ENCODE peak calls at places on chromosomes 4 and X, in five cellular contexts. B, H, M, Y and Z are unnamed samples.

GRCh38 chrX:148813422-148813821 is 313.0 kb downstream of the AFF2 start:
- DNase-seq in M (no peak), H (no peak), B (no peak), Y (no peak), Z (no peak)

GRCh38 chr4:65789850-65790249 is 119.6 kb upstream of the EPHA5 start:
- DNase-seq in B (no peak), Y (no peak), M (no peak), H (no peak), Z (no peak)

GRCh38 chr4:127229866-127230608 is 402.7 kb upstream of the INTU start:
- DNase-seq in B (no peak), M (no peak), H (no peak), Y (no peak), Z (no peak)

GRCh38 chr4:85210353-85210752 is 243.9 kb upstream of the WDFY3 start:
- DNase-seq in Y (no peak), H (no peak), M (no peak), B (peak), Z (no peak)

GRCh38 chr4:164956766-164957643 is 20.5 kb downstream of the TRIM61 start:
- DNase-seq in B (peak), Y (peak), H (peak), M (peak), Z (no peak)

GRCh38 chrX:107823456-107823855 is 2.2 kb upstream of the MID2 start:
- DNase-seq in H (no peak), B (no peak), Y (no peak), M (peak), Z (peak)

GRCh38 chr4:38013461-38014366 is 53.5 kb downstream of the PTTG2 start:
- DNase-seq in B (peak), H (no peak), M (peak), Y (no peak), Z (no peak)

GRCh38 chrX:91039777-91040176 is 394.9 kb upstream of the PABPC5 start:
- DNase-seq in Y (no peak), H (no peak), B (no peak), M (no peak), Z (no peak)

GRCh38 chr4:7876096-7876993 is 63.3 kb downstream of the AFAP1 start:
- DNase-seq in Y (no peak), H (no peak), M (peak), B (no peak), Z (no peak)

GRCh38 chrX:70196961-70197805 is 19.9 kb downstream of the DGAT2L6 start:
- DNase-seq in H (peak), Y (no peak), B (peak), M (peak), Z (no peak)

GRCh38 chr4:4673070-4673469 is 131.2 kb upstream of the STX18 start:
- DNase-seq in H (no peak), M (no peak), B (no peak), Y (no peak), Z (no peak)

GRCh38 chr4:92566284-92566683 is 262.5 kb downstream of the GRID2 start:
- DNase-seq in Y (no peak), M (no peak), B (no peak), H (no peak), Z (no peak)

GRCh38 chr4:15912961-15913630 is 25.4 kb downstream of the FGFBP1 start:
- DNase-seq in H (peak), Y (no peak), B (no peak), M (peak), Z (no peak)

GRCh38 chr4:156038772-156039171 is 85.1 kb upstream of the CTSO start:
- DNase-seq in H (no peak), M (no peak), B (no peak), Y (no peak), Z (no peak)

GRCh38 chrX:31593353-31593752 is 521.5 kb upstream of the FTHL17 start:
- DNase-seq in M (no peak), H (no peak), B (no peak), Y (no peak), Z (no peak)

GRCh38 chrX:20067709-20068315 is 48.9 kb downstream of the MAP7D2 start:
- DNase-seq in H (peak), B (peak), Y (peak), M (peak), Z (peak)

GRCh38 chrX:72306085-72306801 is 529 bp upstream of the CITED1 start:
- DNase-seq in B (peak), Y (no peak), M (no peak), H (no peak), Z (no peak)

GRCh38 chr4:68249434-68249833 is 3.9 kb upstream of the TMPRSS11B start:
- DNase-seq in H (no peak), M (no peak), B (no peak), Y (no peak), Z (no peak)

GRCh38 chrX:111914398-111915092 is 38.6 kb downstream of the TRPC5OS start:
- DNase-seq in Y (no peak), H (no peak), B (peak), M (no peak), Z (no peak)

GRCh38 chr4:38663021-38663800 is 788 bp upstream of the KLF3 start:
- DNase-seq in H (peak), M (no peak), B (peak), Y (no peak), Z (peak)

GRCh38 chr4:1856920-1857699 is 1.2 kb upstream of the LETM1 start:
- DNase-seq in B (no peak), Y (no peak), M (no peak), H (no peak), Z (no peak)